ENCODE peak calls at places on chromosomes 7 and 10, in four cellular contexts. C, O, L and R are unnamed samples.

GRCh38 chr7:47154781-47155180 is 427.1 kb downstream of the TNS3 start:
- DNase-seq in O (no peak), L (no peak), C (no peak), R (no peak)

GRCh38 chr10:129045658-129046057 is 421.4 kb upstream of the MGMT start:
- DNase-seq in L (no peak), O (no peak), C (no peak), R (no peak)

GRCh38 chr10:79055100-79055782 is 13.5 kb upstream of the ZMIZ1 start:
- DNase-seq in O (no peak), L (no peak), C (no peak), R (no peak)

GRCh38 chr10:43871004-43871439 is 222.3 kb upstream of the ZNF32 start:
- DNase-seq in C (no peak), L (no peak), O (no peak), R (no peak)

GRCh38 chr7:24756545-24756988 is 697 bp downstream of the GSDME start:
- DNase-seq in L (no peak), C (no peak), O (no peak), R (no peak)

GRCh38 chr10:49177391-49178355 is 10.5 kb downstream of the TMEM273 start:
- DNase-seq in O (peak), L (peak), C (peak), R (no peak)

GRCh38 chr10:14173706-14174594 is 156.8 kb downstream of the FRMD4A start:
- DNase-seq in C (no peak), O (no peak), L (no peak), R (no peak)

GRCh38 chr10:132865236-132865635 is 77.1 kb downstream of the CFAP46 start:
- DNase-seq in C (no peak), L (no peak), O (no peak), R (no peak)

GRCh38 chr10:121833387-121833786 is 94.4 kb downstream of the ATE1 start:
- DNase-seq in L (no peak), O (peak), C (no peak), R (no peak)

GRCh38 chr10:104300002-104300735 is 31.2 kb downstream of the GSTO2 start:
- DNase-seq in O (no peak), L (no peak), C (no peak), R (no peak)

GRCh38 chr10:4658777-4659176 is 167.2 kb upstream of the AKR1E2 start:
- DNase-seq in C (no peak), L (peak), O (no peak), R (no peak)

GRCh38 chr10:65328486-65328885 is 1597.3 kb upstream of the LRRTM3 start:
- DNase-seq in C (no peak), O (no peak), L (no peak), R (no peak)

GRCh38 chr7:96084880-96085551 is 236.9 kb downstream of the SLC25A13 start:
- DNase-seq in O (no peak), L (no peak), C (no peak), R (no peak)

GRCh38 chr10:110358278-110358677 is 53.6 kb upstream of the SMNDC1 start:
- DNase-seq in L (no peak), O (no peak), C (no peak), R (no peak)

GRCh38 chr10:90960355-90960814 is 39.5 kb upstream of the ANKRD1 start:
- DNase-seq in L (no peak), O (no peak), C (peak), R (no peak)

GRCh38 chr10:2214035-2214434 is 476.7 kb upstream of the ADARB2 start:
- DNase-seq in O (no peak), L (no peak), C (no peak), R (no peak)

GRCh38 chr7:93148135-93148534 is at the start of gene SAMD9L:
- DNase-seq in C (no peak), O (no peak), L (no peak), R (peak)

GRCh38 chr7:112481833-112482669 is 1.3 kb downstream of the LSMEM1 start:
- DNase-seq in L (no peak), C (no peak), O (peak), R (no peak)

GRCh38 chr10:132417957-132418441 is 21.0 kb downstream of the PWWP2B start:
- DNase-seq in O (no peak), C (no peak), L (no peak), R (no peak)

GRCh38 chr7:70674268-70675025 is 457.5 kb upstream of the GALNT17 start:
- DNase-seq in C (no peak), L (no peak), O (no peak), R (no peak)

GRCh38 chr10:116271593-116272496 is 1.2 kb downstream of the GFRA1 start:
- DNase-seq in L (no peak), C (no peak), O (no peak), R (no peak)

GRCh38 chr7:28903779-28904538 is 54.2 kb downstream of the TRIL start:
- DNase-seq in L (no peak), O (no peak), C (no peak), R (no peak)

GRCh38 chr7:151366872-151367207 is 25.2 kb downstream of the NUB1 start:
- DNase-seq in C (no peak), O (no peak), L (no peak), R (no peak)

DNA sequence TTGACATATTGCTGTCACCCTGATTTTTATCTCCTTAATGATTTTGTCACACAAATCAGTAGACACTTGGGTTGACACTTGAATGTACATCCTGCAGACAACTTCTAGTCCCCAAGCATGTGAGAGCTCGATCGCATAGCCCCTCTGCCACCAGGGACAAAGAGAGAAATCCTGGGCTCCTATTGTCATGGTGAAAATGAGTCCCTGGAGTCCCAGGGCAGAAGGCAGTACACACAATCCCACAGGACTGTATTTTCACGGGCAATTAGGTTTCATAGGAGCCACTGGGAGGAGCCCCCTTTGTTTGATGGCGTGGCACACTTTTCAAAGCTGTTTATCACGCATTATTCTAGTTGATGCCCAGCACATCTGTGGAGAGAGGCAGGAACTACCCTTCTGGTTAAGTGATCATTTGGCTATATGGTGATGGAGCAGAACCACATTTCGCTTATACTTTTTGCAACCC is 219.4 kb upstream of the STK17A start:
- DNase-seq in L (no peak), O (no peak), C (no peak), R (no peak)
- TF ChIP-seq GABPA in L (no peak), O (no peak), C (no peak), R (no peak)

GRCh38 chr10:101967713-101968112 is 88.3 kb downstream of the ARMH3 start:
- DNase-seq in C (no peak), L (no peak), O (no peak), R (no peak)
- TF ChIP-seq GABPA in C (no peak), L (no peak), O (no peak), R (no peak)

GRCh38 chr10:59173414-59173813 is 3.0 kb upstream of the PHYHIPL start:
- DNase-seq in C (no peak), L (no peak), O (no peak), R (no peak)
- TF ChIP-seq GABPA in C (no peak), L (no peak), O (no peak), R (no peak)

GRCh38 chr10:6411424-6411823 is 168.7 kb downstream of the PRKCQ start:
- DNase-seq in L (no peak), C (no peak), O (no peak), R (no peak)

GRCh38 chr10:6418167-6418566 is 161.9 kb downstream of the PRKCQ start:
- DNase-seq in L (no peak), O (no peak), C (no peak), R (no peak)

GRCh38 chr10:6418613-6419216 is 161.4 kb downstream of the PRKCQ start:
- DNase-seq in L (no peak), O (no peak), C (no peak), R (no peak)

GRCh38 chr10:6416892-6417512 is 163.1 kb downstream of the PRKCQ start:
- DNase-seq in O (peak), L (peak), C (no peak), R (no peak)
- TF ChIP-seq GABPA in O (no peak), L (no peak), C (no peak), R (no peak)

GRCh38 chr10:17737021-17737965 is 14.7 kb upstream of the TMEM236 start:
- DNase-seq in L (peak), C (no peak), O (no peak), R (no peak)

GRCh38 chr10:17734432-17735110 is 17.4 kb upstream of the TMEM236 start:
- DNase-seq in O (no peak), L (no peak), C (no peak), R (no peak)

GRCh38 chr10:17733620-17734019 is 18.4 kb upstream of the TMEM236 start:
- DNase-seq in O (no peak), L (no peak), C (no peak), R (no peak)

GRCh38 chr10:17736223-17736622 is 15.8 kb upstream of the TMEM236 start:
- DNase-seq in L (no peak), C (no peak), O (no peak), R (no peak)

GRCh38 chr10:17735166-17735941 is 16.6 kb upstream of the TMEM236 start:
- DNase-seq in C (no peak), O (no peak), L (no peak), R (no peak)
- TF ChIP-seq GABPA in C (no peak), O (no peak), L (no peak), R (no peak)

GRCh38 chr7:33819658-33820057 is 85.7 kb upstream of the BMPER start:
- DNase-seq in C (no peak), O (no peak), L (no peak), R (no peak)
- TF ChIP-seq GABPA in C (no peak), O (no peak), L (no peak), R (no peak)

GRCh38 chr10:80100861-80101695 is 22.6 kb downstream of the TMEM254 start:
- DNase-seq in C (no peak), O (no peak), L (no peak), R (no peak)
- TF ChIP-seq GABPA in C (no peak), O (no peak), L (no peak), R (no peak)

GRCh38 chr10:6396652-6397051 is 183.4 kb downstream of the PRKCQ start:
- DNase-seq in O (no peak), L (no peak), C (no peak), R (peak)
- TF ChIP-seq GABPA in O (no peak), L (no peak), C (no peak), R (no peak)